ENCODE peak calls at places on chromosomes 7 and 10, in ten cellular contexts. D is neural crest cell, B is fibroblast of mammary gland, W is GM10248, S is spleen, N is H1, O is cardiac muscle cell, C is MCF 10A, M is IMR-90, I is HFF-Myc. Y is an unnamed sample.

GRCh38 chr10:117647306-117647705 is 104.8 kb downstream of the EMX2 start:
- DNase-seq in N (no peak), D (no peak), I (no peak), C (no peak), O (peak; percentile 51), B (peak; percentile 87), S (no peak), M (no peak), W (no peak), Y (no peak)

GRCh38 chr10:30422296-30422695 is 11.7 kb upstream of the MAP3K8 start:
- DNase-seq in C (no peak), M (no peak), I (no peak), D (no peak), O (no peak), S (no peak), B (no peak), N (no peak), W (no peak), Y (no peak)

GRCh38 chr10:57948796-57949195 is 318.9 kb downstream of the IPMK start:
- DNase-seq in S (no peak), N (no peak), C (peak; percentile 59), W (no peak), D (no peak), M (no peak), O (no peak), I (no peak), B (no peak), Y (no peak)

GRCh38 chr10:114694062-114694461 is 36.0 kb upstream of the ABLIM1 start:
- DNase-seq in I (no peak), C (no peak), M (no peak), W (no peak), O (no peak), D (no peak), S (no peak), N (no peak), B (no peak), Y (no peak)

GRCh38 chr10:114499630-114500190 is 95.4 kb upstream of the AFAP1L2 start:
- DNase-seq in O (no peak), S (peak; percentile 81), B (no peak), M (no peak), D (no peak), W (peak; percentile 24), I (no peak), C (peak; percentile 74), N (no peak), Y (no peak)

GRCh38 chr7:120837599-120837998 is 20.3 kb downstream of the TSPAN12 start:
- DNase-seq in M (no peak), I (no peak), D (no peak), W (no peak), S (no peak), C (no peak), N (no peak), B (no peak), O (no peak), Y (no peak)

GRCh38 chr7:2773608-2774007 is 70.5 kb downstream of the GNA12 start:
- DNase-seq in O (no peak), B (no peak), I (no peak), C (no peak), W (no peak), N (no peak), S (peak; percentile 37), M (no peak), D (no peak), Y (no peak)

GRCh38 chr7:105268056-105268455 is 120.7 kb downstream of the SRPK2 start:
- DNase-seq in B (peak; percentile 85), W (no peak), S (no peak), I (no peak), D (no peak), O (peak; percentile 61), C (peak; percentile 58), M (peak; percentile 87), N (no peak), Y (no peak)

GRCh38 chr7:116675812-116676355 is 3.9 kb downstream of the MET start:
- DNase-seq in N (no peak), W (no peak), O (no peak), D (no peak), I (no peak), S (no peak), B (no peak), C (no peak), M (no peak), Y (no peak)

DNA sequence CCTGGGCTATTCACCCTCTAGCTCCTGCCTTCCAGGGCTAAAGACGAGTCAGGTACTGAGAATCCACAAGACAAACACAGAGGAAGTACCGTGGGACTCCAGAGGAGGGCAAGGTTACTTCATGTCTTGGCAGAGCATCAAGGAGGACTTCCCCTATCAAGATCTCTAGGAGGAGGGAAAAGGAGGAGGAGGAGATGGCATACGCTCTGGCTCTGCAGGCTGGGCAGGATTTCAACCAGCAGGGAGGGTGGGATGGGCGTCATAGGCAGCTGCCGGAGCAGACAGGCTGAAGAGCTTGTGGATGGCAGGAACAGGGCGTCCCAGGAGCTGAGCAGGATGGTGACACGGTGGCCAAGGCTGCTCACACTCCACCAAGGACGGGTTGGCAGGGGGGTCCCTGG is 21.3 kb downstream of the MDH2 start:
- DNase-seq in C (peak; percentile 97), M (peak; percentile 97), W (peak; percentile 21), N (no peak), D (no peak), I (peak; percentile 72), B (peak; percentile 95), O (peak; percentile 92), S (no peak), Y (peak; percentile 84)
- TF ChIP-seq CTCF in C (peak; percentile 43), M (peak; percentile 62), W (no peak), N (peak; percentile 32), D (no peak), I (peak; percentile 18), B (peak; percentile 56), O (peak; percentile 42), S (no peak), Y (peak; percentile 49)

GRCh38 chr10:105188737-105189463 is 547.8 kb downstream of the SORCS3 start:
- DNase-seq in M (no peak), S (no peak), N (no peak), D (no peak), I (no peak), O (no peak), B (peak; percentile 44), W (no peak), C (peak; percentile 73), Y (no peak)
- TF ChIP-seq CTCF in M (no peak), S (no peak), N (no peak), D (no peak), I (no peak), O (no peak), B (no peak), W (no peak), C (no peak), Y (no peak)

GRCh38 chr7:107580716-107581383 is 804 bp downstream of the BCAP29 start:
- DNase-seq in N (no peak), W (no peak), C (peak; percentile 7), M (no peak), S (no peak), O (no peak), I (no peak), D (no peak), B (no peak), Y (no peak)

GRCh38 chr7:107582906-107583305 is 2.9 kb downstream of the BCAP29 start:
- DNase-seq in C (peak; percentile 11), I (no peak), M (no peak), S (no peak), D (no peak), W (no peak), O (peak; percentile 15), N (no peak), B (no peak), Y (no peak)

GRCh38 chr7:107579546-107579880 is 533 bp upstream of the BCAP29 start:
- DNase-seq in N (no peak), B (no peak), S (no peak), M (peak; percentile 28), W (no peak), C (no peak), I (no peak), O (no peak), D (no peak), Y (no peak)

GRCh38 chr7:107581387-107582013 is 1.5 kb downstream of the BCAP29 start:
- DNase-seq in I (no peak), N (no peak), D (no peak), M (no peak), C (peak; percentile 50), B (no peak), W (no peak), S (no peak), O (no peak), Y (no peak)

DNA sequence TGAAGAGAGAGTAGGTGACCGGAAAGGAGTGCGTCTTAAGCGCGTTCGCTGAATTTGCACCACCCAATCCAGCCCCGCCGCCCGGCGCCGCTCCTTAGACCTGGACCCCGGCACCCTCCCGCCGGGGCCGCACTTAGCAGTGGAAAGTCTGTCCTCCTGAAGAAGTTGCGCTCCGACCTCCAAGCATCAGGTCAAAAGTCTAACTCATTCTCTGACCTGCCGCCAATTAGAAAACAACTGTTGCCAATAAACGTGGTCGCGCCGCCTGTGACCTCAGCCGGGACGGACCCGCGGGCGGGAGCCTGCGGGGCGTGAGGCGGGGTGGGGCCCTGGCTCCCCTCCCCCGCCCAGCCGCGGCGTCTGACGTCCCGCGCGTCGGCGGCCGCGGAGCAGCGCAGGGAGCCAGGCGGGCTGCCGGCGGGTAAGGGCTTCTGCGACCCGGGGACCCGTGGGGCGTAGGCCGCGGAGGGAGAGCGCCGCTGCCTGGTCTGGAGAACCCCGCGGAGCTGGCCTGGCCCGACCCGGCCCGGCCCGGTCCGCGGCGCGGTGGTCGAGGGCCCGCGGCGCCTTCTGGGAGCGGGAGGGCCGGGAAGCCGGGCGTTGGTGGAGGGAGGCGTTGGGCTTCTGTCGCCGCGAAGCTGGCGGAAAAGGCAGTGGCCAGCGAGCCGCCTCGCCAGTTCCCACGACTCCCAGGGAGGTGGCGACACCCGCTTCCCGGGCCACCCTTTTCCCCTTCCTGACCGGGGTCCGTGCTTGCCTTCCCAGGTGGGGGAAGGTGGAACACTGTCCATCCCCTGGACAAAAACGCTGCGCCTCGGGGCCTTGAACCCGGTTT is at the start of gene BCAP29:
- DNase-seq in O (peak; percentile 70), D (peak; percentile 71), W (peak; percentile 88), S (peak; percentile 93), M (peak; percentile 25), N (peak; percentile 81), I (no peak), B (peak; percentile 66), C (peak; percentile 71), Y (peak; percentile 81)
- TF ChIP-seq CTCF in O (peak; percentile 9), D (peak; percentile 46), W (no peak), S (peak; percentile 48), M (peak; percentile 9), N (peak; percentile 20), I (no peak), B (peak; percentile 4), C (no peak), Y (peak; percentile 29)

DNA sequence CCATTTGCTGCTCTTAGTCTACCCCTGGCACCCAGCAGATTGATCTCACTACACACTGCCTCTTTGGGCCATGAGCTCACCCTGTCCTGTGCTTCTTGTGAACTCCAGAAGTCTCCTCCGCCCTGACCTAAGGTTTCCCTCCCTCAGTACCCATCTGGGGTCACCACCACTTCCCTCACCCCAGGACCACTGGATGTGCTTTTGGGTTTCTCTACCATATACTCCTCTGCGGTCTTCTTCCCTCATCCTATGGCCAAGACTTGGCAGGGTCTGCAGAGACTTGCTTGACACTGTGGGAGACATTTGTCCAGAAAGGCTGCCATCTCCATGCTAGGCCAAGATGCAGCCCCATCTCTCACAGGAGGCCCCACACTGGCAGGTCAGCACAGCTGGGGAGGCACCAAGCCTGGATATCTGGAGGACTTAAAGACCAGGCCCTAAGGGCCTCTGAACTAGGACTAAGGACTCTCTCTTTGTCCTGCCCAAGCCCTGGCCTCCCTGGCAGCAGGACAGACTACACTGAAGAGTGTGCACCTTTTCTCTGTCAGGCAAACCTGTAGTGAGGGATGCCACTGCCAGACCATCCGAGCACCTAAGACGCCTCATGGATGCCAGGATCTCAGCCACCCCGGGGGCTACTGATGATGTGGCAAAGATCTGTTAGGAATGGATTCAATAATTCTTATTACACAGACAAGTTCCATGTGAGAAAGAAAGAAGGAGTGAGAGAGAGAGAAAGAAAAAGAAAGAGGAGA is 134.6 kb downstream of the ZNF467 start:
- DNase-seq in B (no peak), I (no peak), N (no peak), D (no peak), W (no peak), O (no peak), S (no peak), C (no peak), M (no peak), Y (no peak)
- TF ChIP-seq CTCF in B (no peak), I (no peak), N (no peak), D (no peak), W (no peak), O (no peak), S (no peak), C (no peak), M (no peak), Y (no peak)

Y was measured in GM23338.